ENCODE peak calls at places on chromosomes 11 and 22, in four cellular contexts. P is spleen, K is HCT116, B is suprapubic skin. L is an unnamed sample.

GRCh38 chr11:72446929-72447753 is 12.8 kb upstream of the CLPB start:
- DNase-seq in P (no peak), K (peak), B (no peak), L (no peak)

GRCh38 chr11:78420255-78420764 is 2.7 kb upstream of the GAB2 start:
- DNase-seq in P (peak), K (no peak), B (peak), L (no peak)

GRCh38 chr11:67396258-67396581 is 4.4 kb downstream of the RAD9A start:
- DNase-seq in P (no peak), K (no peak), B (no peak), L (no peak)

GRCh38 chr22:26894766-26895485 is 237.5 kb downstream of the MIAT start:
- DNase-seq in P (no peak), K (peak), B (no peak), L (peak)

GRCh38 chr11:132779487-132779886 is 752.8 kb downstream of the OPCML start:
- DNase-seq in P (no peak), K (no peak), B (no peak), L (no peak)

GRCh38 chr11:103315248-103315647 is 206.0 kb downstream of the DYNC2H1 start:
- DNase-seq in P (no peak), K (no peak), B (no peak), L (no peak)

GRCh38 chr22:19514831-19515565 is 9.2 kb downstream of the CLDN5 start:
- DNase-seq in P (no peak), K (no peak), B (no peak), L (no peak)

GRCh38 chr11:103596323-103596722 is 440.1 kb upstream of the DDI1 start:
- DNase-seq in P (no peak), K (no peak), B (no peak), L (no peak)

GRCh38 chr11:1202776-1203504 is 19.9 kb upstream of the MUC5B start:
- DNase-seq in P (peak), K (peak), B (peak), L (no peak)

GRCh38 chr11:60221706-60222105 is 21.2 kb downstream of the MS4A4E start:
- DNase-seq in P (no peak), K (no peak), B (no peak), L (no peak)

GRCh38 chr11:14362613-14363012 is 3.6 kb upstream of the RRAS2 start:
- DNase-seq in P (no peak), K (no peak), B (no peak), L (no peak)

GRCh38 chr11:112159098-112159761 is 4.7 kb downstream of the IL18 start:
- DNase-seq in P (no peak), K (no peak), B (no peak), L (no peak)

GRCh38 chr11:106091480-106092123 is 14.1 kb downstream of the AASDHPPT start:
- DNase-seq in P (no peak), K (no peak), B (no peak), L (no peak)

GRCh38 chr11:28964811-28965210 is 856.6 kb downstream of the METTL15 start:
- DNase-seq in P (no peak), K (no peak), B (no peak), L (no peak)

GRCh38 chr22:32780726-32781310 is 20.7 kb upstream of the TIMP3 start:
- DNase-seq in P (no peak), K (no peak), B (no peak), L (no peak)

GRCh38 chr11:70582886-70583641 is 184.7 kb downstream of the CTTN start:
- DNase-seq in P (peak), K (no peak), B (peak), L (no peak)

GRCh38 chr11:126489791-126490190 is 134.3 kb downstream of the ST3GAL4 start:
- DNase-seq in P (peak), K (no peak), B (no peak), L (no peak)

GRCh38 chr11:29217901-29218300 is 798.9 kb downstream of the KCNA4 start:
- DNase-seq in P (no peak), K (no peak), B (no peak), L (no peak)

GRCh38 chr11:115845872-115846271 is 341.7 kb upstream of the CADM1 start:
- DNase-seq in P (no peak), K (no peak), B (no peak), L (no peak)

DNA sequence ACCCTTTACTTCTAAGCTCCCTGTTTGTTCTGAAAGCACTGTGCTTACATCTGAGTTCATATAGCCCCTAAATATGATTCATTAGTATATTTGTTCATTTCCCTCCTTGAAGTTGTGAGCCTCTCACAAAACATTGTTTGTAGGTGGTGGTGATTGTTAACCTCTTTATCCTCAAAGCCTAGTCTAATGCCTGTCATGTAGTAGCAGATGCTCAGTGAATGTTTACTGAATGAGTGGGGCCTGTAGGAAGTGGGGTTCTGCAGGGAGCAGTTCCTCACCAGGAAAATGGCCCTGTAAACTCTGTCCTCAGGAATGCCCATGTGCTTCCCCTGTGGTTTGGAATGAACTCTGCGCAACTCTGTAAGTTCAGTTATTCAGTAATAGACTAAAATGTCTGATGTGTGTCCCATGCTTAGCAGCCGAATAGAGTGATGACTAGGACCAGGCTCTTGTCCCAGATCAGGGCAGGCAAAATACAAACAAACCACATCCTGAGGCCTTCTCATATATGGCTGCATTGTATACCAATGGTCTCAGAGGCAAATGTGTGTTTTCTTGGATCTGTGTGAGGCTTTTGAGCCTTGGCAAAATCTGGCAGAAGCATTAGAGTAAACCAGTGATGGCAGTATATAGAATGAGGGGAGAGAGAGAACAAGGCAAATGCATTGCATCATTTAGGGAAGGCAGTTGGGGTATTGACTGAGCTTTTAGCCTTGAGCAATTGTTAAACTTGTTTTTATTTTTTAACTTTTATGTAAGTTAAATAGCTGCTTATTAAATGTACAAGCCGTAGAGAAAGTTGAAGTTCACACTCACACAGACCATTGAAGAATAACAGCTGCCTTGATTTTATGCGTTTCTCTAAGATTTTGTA is 91.4 kb upstream of the BIRC3 start:
- DNase-seq in P (no peak), K (no peak), B (no peak), L (no peak)
- TF ChIP-seq POLR2AphosphoS5 in P (no peak), K (no peak), B (no peak), L (no peak)

DNA sequence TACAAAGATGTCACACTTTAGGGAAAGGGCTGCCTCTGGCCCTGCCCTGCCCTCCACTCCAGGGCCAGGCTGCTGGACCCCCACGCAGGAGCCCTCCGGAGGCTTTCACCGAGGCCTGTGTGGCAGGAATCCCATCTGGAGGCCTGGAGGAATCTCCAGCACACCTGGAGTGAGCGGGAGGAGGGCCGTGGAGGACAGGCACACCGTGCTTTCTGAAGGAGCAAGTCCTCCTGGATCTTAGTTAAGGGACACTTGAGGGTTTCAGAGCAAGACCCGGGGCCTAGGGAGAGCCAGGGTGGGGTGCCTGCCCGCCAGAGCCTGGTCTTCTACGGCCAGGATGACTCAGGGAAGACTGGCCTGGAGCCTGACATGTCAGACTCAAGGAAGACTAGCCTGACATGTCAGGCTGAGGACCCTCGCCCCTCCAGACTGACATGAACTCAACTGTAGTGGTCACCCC is 2.1 kb upstream of the PIM3 start:
- DNase-seq in P (peak), K (no peak), B (peak), L (no peak)
- H3K27ac ChIP-seq in P (peak), K (peak), B (no peak), L (no peak)

GRCh38 chr22:36953239-36954080 is 40.0 kb downstream of the CSF2RB start:
- DNase-seq in P (no peak), K (no peak), B (no peak), L (no peak)

GRCh38 chr22:36958366-36958765 is 44.9 kb downstream of the CSF2RB start:
- DNase-seq in P (no peak), K (no peak), B (no peak), L (no peak)

GRCh38 chr22:36951746-36952145 is 38.3 kb downstream of the CSF2RB start:
- DNase-seq in P (no peak), K (no peak), B (no peak), L (no peak)

GRCh38 chr22:36954251-36955014 is 41.0 kb downstream of the CSF2RB start:
- DNase-seq in P (no peak), K (no peak), B (no peak), L (no peak)

GRCh38 chr22:36955691-36956090 is 42.3 kb downstream of the CSF2RB start:
- DNase-seq in P (no peak), K (no peak), B (no peak), L (no peak)
- TF ChIP-seq POLR2AphosphoS5 in P (no peak), K (no peak), B (no peak), L (no peak)

DNA sequence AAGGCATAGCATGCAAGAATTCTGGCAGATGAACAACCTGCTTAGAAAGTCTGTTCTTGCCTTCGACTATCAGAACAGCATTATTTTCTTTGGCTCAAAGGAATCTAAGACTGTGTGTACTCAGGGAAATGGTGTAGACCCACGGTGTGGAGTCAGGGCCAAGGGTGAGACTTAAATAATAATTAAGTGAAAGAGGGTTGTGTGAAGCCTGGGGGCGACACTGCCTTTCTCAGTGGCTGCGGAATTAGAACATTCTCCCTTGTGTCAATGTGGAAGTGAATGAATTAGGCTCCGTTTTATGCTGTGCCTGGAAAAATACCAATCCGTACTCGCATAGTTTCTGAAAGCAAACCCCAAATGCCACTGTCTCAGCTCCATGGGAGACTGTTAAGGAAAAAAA is 50.7 kb downstream of the NAV2 start:
- DNase-seq in P (no peak), K (no peak), B (no peak), L (no peak)
- H3K27ac ChIP-seq in P (no peak), K (no peak), B (no peak), L (no peak)

GRCh38 chr11:118263694-118264567 is at the start of gene MPZL2:
- DNase-seq in P (peak), K (peak), B (peak), L (no peak)
- TF ChIP-seq POLR2AphosphoS5 in P (no peak), K (peak), B (no peak), L (no peak)

GRCh38 chr22:42328130-42328821 is 57.8 kb upstream of the TCF20 start:
- DNase-seq in P (no peak), K (no peak), B (no peak), L (no peak)
- H3K27ac ChIP-seq in P (no peak), K (no peak), B (no peak), L (no peak)

L was measured in esophagus muscularis mucosa.